ENCODE peak calls at places on chromosomes 1 and 21, in nine cellular contexts. M is germinal center; T is left lung; A is CD4-positive, CD25-positive, alpha-beta regulatory T cell; Y is skeletal muscle cell; R is naive thymus-derived CD8-positive, alpha-beta T cell; G is C1 segment of cervical spinal cord; Q is tibial artery; L is substantia nigra. I is an unnamed sample.
A peak's percentile ranks its signal among the peaks of the same experiment; 100 is the strongest.

GRCh38 chr1:221157026-221157761 is 278.0 kb downstream of the HLX start:
- DNase-seq in M (peak; percentile 75), T (no peak), A (no peak), Y (no peak), R (no peak), G (no peak), Q (no peak), L (no peak), I (peak; percentile 84)

GRCh38 chr1:76390451-76390850 is 315.9 kb downstream of the ST6GALNAC3 start:
- DNase-seq in M (no peak), T (no peak), A (no peak), Y (no peak), R (no peak), G (no peak), Q (no peak), L (peak; percentile 9), I (no peak)

GRCh38 chr1:234893725-234894630 is 234.7 kb downstream of the TOMM20 start:
- DNase-seq in M (no peak), T (no peak), A (no peak), Y (peak; percentile 94), R (no peak), G (no peak), Q (no peak), L (no peak), I (no peak)

GRCh38 chr1:25523512-25523911 is 19.9 kb upstream of the LDLRAP1 start:
- DNase-seq in M (no peak), T (peak; percentile 15), A (no peak), Y (no peak), R (no peak), G (no peak), Q (no peak), L (no peak), I (no peak)

GRCh38 chr1:221076467-221076866 is 197.2 kb downstream of the HLX start:
- DNase-seq in M (no peak), T (no peak), A (no peak), Y (no peak), R (no peak), G (no peak), Q (no peak), L (no peak), I (no peak)

GRCh38 chr1:33121728-33122127 is 40.8 kb downstream of the AZIN2 start:
- DNase-seq in M (no peak), T (no peak), A (no peak), Y (no peak), R (no peak), G (no peak), Q (no peak), L (no peak), I (no peak)

GRCh38 chr1:244915736-244916135 is 51.4 kb upstream of the HNRNPU start:
- DNase-seq in M (no peak), T (no peak), A (no peak), Y (no peak), R (no peak), G (no peak), Q (no peak), L (no peak), I (no peak)

GRCh38 chr1:156596426-156596825 is 4.8 kb downstream of the NAXE start:
- DNase-seq in M (no peak), T (no peak), A (no peak), Y (no peak), R (no peak), G (no peak), Q (no peak), L (no peak), I (no peak)

GRCh38 chr1:54158071-54158470 is 5.3 kb upstream of the CDCP2 start:
- DNase-seq in M (no peak), T (no peak), A (no peak), Y (no peak), R (no peak), G (no peak), Q (no peak), L (no peak), I (no peak)

GRCh38 chr1:76425104-76425842 is 350.7 kb downstream of the ST6GALNAC3 start:
- DNase-seq in M (no peak), T (no peak), A (no peak), Y (no peak), R (no peak), G (no peak), Q (no peak), L (no peak), I (peak; percentile 18)

GRCh38 chr21:45407629-45408247 is 2.8 kb downstream of the COL18A1 start:
- DNase-seq in M (no peak), T (no peak), A (no peak), Y (no peak), R (peak; percentile 0), G (no peak), Q (no peak), L (no peak), I (no peak)

I was measured in NAMALWA.